ENCODE peak calls at places on chromosome 2, in six cellular contexts. One of them, this sample, is unnamed.

GRCh38 chr2:215441560-215442391 is 5.9 kb upstream of the FN1 start:
- DNase-seq in heart left ventricle: no peak
- DNase-seq in GM23338: no peak
- DNase-seq in stomach: no peak
- DNase-seq in brain microvascular endothelial cell: no peak
- DNase-seq in spleen: no peak
- DNase-seq in this sample: no peak

GRCh38 chr2:85001595-85001994 is 30.6 kb downstream of the KCMF1 start:
- DNase-seq in heart left ventricle: no peak
- DNase-seq in GM23338: no peak
- DNase-seq in stomach: no peak
- DNase-seq in brain microvascular endothelial cell: no peak
- DNase-seq in spleen: no peak
- DNase-seq in this sample: no peak

GRCh38 chr2:222306393-222307137 is 7.8 kb upstream of the PAX3 start:
- DNase-seq in heart left ventricle: no peak
- DNase-seq in GM23338: peak; percentile 51
- DNase-seq in stomach: no peak
- DNase-seq in brain microvascular endothelial cell: no peak
- DNase-seq in spleen: no peak
- DNase-seq in this sample: no peak

GRCh38 chr2:11738589-11739436 is 7.6 kb upstream of the LPIN1 start:
- DNase-seq in heart left ventricle: no peak
- DNase-seq in GM23338: peak; percentile 63
- DNase-seq in stomach: peak; percentile 66
- DNase-seq in brain microvascular endothelial cell: peak; percentile 58
- DNase-seq in spleen: no peak
- DNase-seq in this sample: no peak

GRCh38 chr2:191051825-191052778 is 38.1 kb upstream of the STAT1 start:
- DNase-seq in heart left ventricle: no peak
- DNase-seq in GM23338: peak; percentile 73
- DNase-seq in stomach: no peak
- DNase-seq in brain microvascular endothelial cell: peak; percentile 60
- DNase-seq in spleen: no peak
- DNase-seq in this sample: no peak

GRCh38 chr2:30666307-30666874 is 140.9 kb downstream of the CAPN13 start:
- DNase-seq in heart left ventricle: no peak
- DNase-seq in GM23338: peak; percentile 40
- DNase-seq in stomach: no peak
- DNase-seq in brain microvascular endothelial cell: peak; percentile 98
- DNase-seq in spleen: no peak
- DNase-seq in this sample: peak; percentile 48

GRCh38 chr2:33405180-33406105 is 71.0 kb upstream of the RASGRP3 start:
- DNase-seq in heart left ventricle: no peak
- DNase-seq in GM23338: no peak
- DNase-seq in stomach: no peak
- DNase-seq in brain microvascular endothelial cell: no peak
- DNase-seq in spleen: no peak
- DNase-seq in this sample: no peak

GRCh38 chr2:144322379-144322778 is 197.5 kb downstream of the ZEB2 start:
- DNase-seq in heart left ventricle: no peak
- DNase-seq in GM23338: no peak
- DNase-seq in stomach: no peak
- DNase-seq in brain microvascular endothelial cell: no peak
- DNase-seq in spleen: no peak
- DNase-seq in this sample: no peak

GRCh38 chr2:231708773-231709635 is 679 bp downstream of the PTMA start:
- DNase-seq in heart left ventricle: peak; percentile 54
- DNase-seq in GM23338: no peak
- DNase-seq in stomach: peak; percentile 50
- DNase-seq in brain microvascular endothelial cell: peak; percentile 16
- DNase-seq in spleen: peak; percentile 94
- DNase-seq in this sample: no peak

GRCh38 chr2:794554-795244 is 117.5 kb upstream of the TMEM18 start:
- DNase-seq in heart left ventricle: no peak
- DNase-seq in GM23338: peak; percentile 17
- DNase-seq in stomach: no peak
- DNase-seq in brain microvascular endothelial cell: no peak
- DNase-seq in spleen: no peak
- DNase-seq in this sample: no peak

GRCh38 chr2:85767803-85768665 is 14.2 kb downstream of the ATOH8 start:
- DNase-seq in heart left ventricle: no peak
- DNase-seq in GM23338: no peak
- DNase-seq in stomach: no peak
- DNase-seq in brain microvascular endothelial cell: no peak
- DNase-seq in spleen: no peak
- DNase-seq in this sample: no peak

GRCh38 chr2:192278701-192279100 is 84.0 kb upstream of the TMEFF2 start:
- DNase-seq in heart left ventricle: no peak
- DNase-seq in GM23338: no peak
- DNase-seq in stomach: no peak
- DNase-seq in brain microvascular endothelial cell: no peak
- DNase-seq in spleen: no peak
- DNase-seq in this sample: no peak

GRCh38 chr2:39949131-39949530 is 170.1 kb upstream of the THUMPD2 start:
- DNase-seq in heart left ventricle: no peak
- DNase-seq in GM23338: no peak
- DNase-seq in stomach: no peak
- DNase-seq in brain microvascular endothelial cell: no peak
- DNase-seq in spleen: no peak
- DNase-seq in this sample: no peak

GRCh38 chr2:136764397-136765255 is 719 bp upstream of the THSD7B start:
- DNase-seq in heart left ventricle: no peak
- DNase-seq in GM23338: peak; percentile 81
- DNase-seq in stomach: no peak
- DNase-seq in brain microvascular endothelial cell: no peak
- DNase-seq in spleen: no peak
- DNase-seq in this sample: no peak

GRCh38 chr2:215796160-215796559 is 217.2 kb downstream of the MREG start:
- DNase-seq in heart left ventricle: no peak
- DNase-seq in GM23338: no peak
- DNase-seq in stomach: peak; percentile 31
- DNase-seq in brain microvascular endothelial cell: peak; percentile 85
- DNase-seq in spleen: no peak
- DNase-seq in this sample: no peak

GRCh38 chr2:11370377-11371098 is 26.1 kb upstream of the ROCK2 start:
- DNase-seq in heart left ventricle: no peak
- DNase-seq in GM23338: no peak
- DNase-seq in stomach: peak; percentile 97
- DNase-seq in brain microvascular endothelial cell: no peak
- DNase-seq in spleen: no peak
- DNase-seq in this sample: no peak

GRCh38 chr2:77434880-77435279 is 87.3 kb downstream of the LRRTM4 start:
- DNase-seq in heart left ventricle: no peak
- DNase-seq in GM23338: peak; percentile 26
- DNase-seq in stomach: no peak
- DNase-seq in brain microvascular endothelial cell: no peak
- DNase-seq in spleen: no peak
- DNase-seq in this sample: no peak

GRCh38 chr2:98478861-98479770 is 34.5 kb downstream of the INPP4A start:
- DNase-seq in heart left ventricle: no peak
- DNase-seq in GM23338: no peak
- DNase-seq in stomach: no peak
- DNase-seq in brain microvascular endothelial cell: no peak
- DNase-seq in spleen: peak; percentile 73
- DNase-seq in this sample: no peak

GRCh38 chr2:70143314-70144150 is 47.3 kb downstream of the C2orf42 start:
- DNase-seq in heart left ventricle: peak; percentile 55
- DNase-seq in GM23338: peak; percentile 34
- DNase-seq in stomach: peak; percentile 60
- DNase-seq in brain microvascular endothelial cell: peak; percentile 25
- DNase-seq in spleen: peak; percentile 87
- DNase-seq in this sample: no peak

GRCh38 chr2:150387586-150388288 is 99.7 kb downstream of the RND3 start:
- DNase-seq in heart left ventricle: no peak
- DNase-seq in GM23338: no peak
- DNase-seq in stomach: no peak
- DNase-seq in brain microvascular endothelial cell: no peak
- DNase-seq in spleen: no peak
- DNase-seq in this sample: no peak

GRCh38 chr2:12217206-12217605 is 470.8 kb downstream of the LPIN1 start:
- DNase-seq in heart left ventricle: no peak
- DNase-seq in GM23338: no peak
- DNase-seq in stomach: no peak
- DNase-seq in brain microvascular endothelial cell: no peak
- DNase-seq in spleen: no peak
- DNase-seq in this sample: no peak

GRCh38 chr2:71938659-71939587 is 208.7 kb downstream of the CYP26B1 start:
- DNase-seq in heart left ventricle: peak; percentile 11
- DNase-seq in GM23338: no peak
- DNase-seq in stomach: no peak
- DNase-seq in brain microvascular endothelial cell: no peak
- DNase-seq in spleen: peak; percentile 54
- DNase-seq in this sample: no peak

GRCh38 chr2:197092431-197092830 is 165.9 kb upstream of the PGAP1 start:
- DNase-seq in heart left ventricle: no peak
- DNase-seq in GM23338: no peak
- DNase-seq in stomach: no peak
- DNase-seq in brain microvascular endothelial cell: peak; percentile 25
- DNase-seq in spleen: no peak
- DNase-seq in this sample: no peak

GRCh38 chr2:95343429-95344207 is 46.5 kb downstream of the KCNIP3 start:
- DNase-seq in heart left ventricle: no peak
- DNase-seq in GM23338: no peak
- DNase-seq in stomach: no peak
- DNase-seq in brain microvascular endothelial cell: no peak
- DNase-seq in spleen: peak; percentile 25
- DNase-seq in this sample: no peak

GRCh38 chr2:191797937-191798873 is 48.7 kb downstream of the CAVIN2 start:
- DNase-seq in heart left ventricle: no peak
- DNase-seq in GM23338: no peak
- DNase-seq in stomach: no peak
- DNase-seq in brain microvascular endothelial cell: no peak
- DNase-seq in spleen: no peak
- DNase-seq in this sample: no peak

GRCh38 chr2:214103199-214104001 is 307.5 kb upstream of the VWC2L start:
- DNase-seq in heart left ventricle: no peak
- DNase-seq in GM23338: no peak
- DNase-seq in stomach: no peak
- DNase-seq in brain microvascular endothelial cell: no peak
- DNase-seq in spleen: no peak
- DNase-seq in this sample: peak; percentile 19

GRCh38 chr2:234839285-234839684 is 112.5 kb upstream of the SH3BP4 start:
- DNase-seq in heart left ventricle: no peak
- DNase-seq in GM23338: no peak
- DNase-seq in stomach: no peak
- DNase-seq in brain microvascular endothelial cell: no peak
- DNase-seq in spleen: no peak
- DNase-seq in this sample: no peak

GRCh38 chr2:181947273-181947672 is 38.4 kb upstream of the PPP1R1C start:
- DNase-seq in heart left ventricle: no peak
- DNase-seq in GM23338: peak; percentile 1
- DNase-seq in stomach: no peak
- DNase-seq in brain microvascular endothelial cell: no peak
- DNase-seq in spleen: no peak
- DNase-seq in this sample: no peak

GRCh38 chr2:221096651-221097567 is 475.2 kb downstream of the EPHA4 start:
- DNase-seq in heart left ventricle: no peak
- DNase-seq in GM23338: no peak
- DNase-seq in stomach: no peak
- DNase-seq in brain microvascular endothelial cell: no peak
- DNase-seq in spleen: no peak
- DNase-seq in this sample: no peak

DNA sequence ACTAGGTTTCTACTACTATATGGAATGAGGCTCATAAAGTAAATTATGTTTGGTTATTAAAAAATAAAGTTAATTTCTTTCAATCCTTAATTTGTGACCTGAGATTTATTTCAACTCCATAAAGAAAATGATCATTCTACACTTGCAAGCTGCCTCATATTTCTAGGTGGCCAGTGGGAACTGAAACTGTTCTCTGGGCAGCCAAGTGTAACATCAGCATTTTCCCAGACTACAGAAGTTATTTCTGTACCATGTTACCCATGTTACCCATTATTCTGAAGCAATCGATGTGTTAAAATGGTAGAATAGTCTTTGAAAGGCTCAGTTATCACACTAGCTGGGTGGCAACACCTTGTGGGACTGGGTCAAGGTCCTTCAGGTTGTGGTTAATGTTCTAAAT is 139.3 kb upstream of the FBXO11 start:
- DNase-seq in heart left ventricle: no peak
- DNase-seq in GM23338: no peak
- DNase-seq in stomach: no peak
- DNase-seq in brain microvascular endothelial cell: no peak
- DNase-seq in spleen: no peak
- DNase-seq in this sample: no peak
- H3K4me3 ChIP-seq in heart left ventricle: no peak overlapping the region
- H3K4me3 ChIP-seq in GM23338: no peak overlapping the region
- H3K4me3 ChIP-seq in stomach: no peak overlapping the region
- H3K4me3 ChIP-seq in brain microvascular endothelial cell: no peak overlapping the region
- H3K4me3 ChIP-seq in spleen: no peak overlapping the region
- H3K4me3 ChIP-seq in this sample: no peak overlapping the region

GRCh38 chr2:112254466-112255240 is at the start of gene ZC3H8:
- DNase-seq in heart left ventricle: peak; percentile 94
- DNase-seq in GM23338: peak; percentile 95
- DNase-seq in stomach: peak; percentile 96
- DNase-seq in brain microvascular endothelial cell: peak; percentile 82
- DNase-seq in spleen: peak; percentile 99
- DNase-seq in this sample: peak; percentile 38
- TF ChIP-seq CTCF in heart left ventricle: no peak
- TF ChIP-seq CTCF in GM23338: no peak
- TF ChIP-seq CTCF in stomach: no peak
- TF ChIP-seq CTCF in brain microvascular endothelial cell: no peak
- TF ChIP-seq CTCF in spleen: no peak
- TF ChIP-seq CTCF in this sample: no peak

GRCh38 chr2:210617732-210618330 is 61.4 kb downstream of the CPS1 start:
- DNase-seq in heart left ventricle: no peak
- DNase-seq in GM23338: peak; percentile 69
- DNase-seq in stomach: no peak
- DNase-seq in brain microvascular endothelial cell: peak; percentile 65
- DNase-seq in spleen: no peak
- DNase-seq in this sample: peak; percentile 14
- H3K4me3 ChIP-seq in heart left ventricle: no peak overlapping the region
- H3K4me3 ChIP-seq in GM23338: no peak overlapping the region
- H3K4me3 ChIP-seq in stomach: no peak overlapping the region
- H3K4me3 ChIP-seq in brain microvascular endothelial cell: no peak overlapping the region
- H3K4me3 ChIP-seq in spleen: no peak overlapping the region
- H3K4me3 ChIP-seq in this sample: no peak overlapping the region

DNA sequence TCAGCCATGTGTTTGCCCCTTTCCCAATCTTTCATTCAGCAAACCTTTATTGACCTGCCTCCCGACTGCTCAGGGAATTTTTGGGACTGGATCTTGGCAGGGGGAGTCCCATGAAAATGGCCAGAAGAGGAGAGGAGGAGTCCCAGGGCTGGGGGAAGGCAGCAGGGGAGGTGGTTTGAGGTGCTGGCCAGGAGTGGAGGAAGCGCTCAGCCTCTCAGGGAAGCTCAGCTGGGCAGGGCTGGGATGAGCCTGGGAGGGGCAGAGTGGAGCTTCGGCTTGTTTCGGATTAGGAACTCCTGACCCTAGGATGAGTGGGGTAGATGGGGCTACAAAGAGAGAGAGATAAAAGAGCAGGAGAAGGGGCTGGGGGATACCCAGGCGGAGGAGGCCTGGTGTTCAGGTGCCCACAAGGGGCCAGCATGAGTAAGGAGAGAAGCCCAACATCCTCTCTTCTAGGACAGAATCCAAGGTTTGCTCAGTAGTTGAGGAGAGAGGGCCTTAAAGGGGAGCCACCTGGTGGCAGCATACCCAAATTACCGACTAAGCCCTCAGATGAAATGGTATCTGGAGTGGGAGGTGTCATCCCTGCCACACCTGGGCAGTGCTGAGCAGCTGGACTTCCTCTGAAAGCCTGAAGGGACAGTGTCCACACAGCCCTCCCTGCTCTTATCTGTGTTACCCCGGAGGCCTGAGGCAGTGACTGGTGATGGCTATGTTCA is 91.1 kb downstream of the INHBB start:
- DNase-seq in heart left ventricle: no peak
- DNase-seq in GM23338: peak; percentile 92
- DNase-seq in stomach: peak; percentile 41
- DNase-seq in brain microvascular endothelial cell: peak; percentile 17
- DNase-seq in spleen: peak; percentile 29
- DNase-seq in this sample: no peak
- TF ChIP-seq CTCF in heart left ventricle: peak; percentile 35
- TF ChIP-seq CTCF in GM23338: peak; percentile 74
- TF ChIP-seq CTCF in stomach: no peak
- TF ChIP-seq CTCF in brain microvascular endothelial cell: peak; percentile 63
- TF ChIP-seq CTCF in spleen: no peak
- TF ChIP-seq CTCF in this sample: peak; percentile 61

This sample was measured in retinal pigment epithelial cell.